ENCODE peak calls at places on chromosomes 5 and 9, in nine cellular contexts. E is CD4-positive, CD25-positive, alpha-beta regulatory T cell; U is PC-9; M is breast epithelium; T is effector memory CD4-positive, alpha-beta T cell; X is neural progenitor cell; J is CD8-positive, alpha-beta memory T cell; Z is Caco-2; O is GM23338. K is an unnamed sample. For H3K36me3 and H3K4me1, the result is how much of the 10 kb centered on the place peaks cover.

GRCh38 chr9:17578911-17579793 is at the start of gene SH3GL2:
- DNase-seq in O (peak), E (no peak), J (no peak), Z (peak), U (no peak), T (no peak), M (no peak), X (peak), K (peak)

GRCh38 chr9:116149844-116150243 is 3.7 kb upstream of the PAPPA start:
- DNase-seq in T (no peak), J (no peak), E (no peak), U (no peak), X (peak), Z (peak), O (peak), M (no peak), K (peak)

GRCh38 chr9:130837002-130837511 is 2.0 kb downstream of the ABL1 start:
- DNase-seq in Z (no peak), E (no peak), U (no peak), X (no peak), J (no peak), O (no peak), T (no peak), M (no peak), K (no peak)

GRCh38 chr9:96871176-96871575 is 16.9 kb upstream of the ZNF782 start:
- DNase-seq in E (no peak), Z (no peak), M (no peak), O (no peak), X (no peak), U (no peak), J (no peak), T (no peak), K (no peak)

GRCh38 chr9:128908372-128908771 is 12.4 kb upstream of the PHYHD1 start:
- DNase-seq in O (no peak), Z (no peak), J (no peak), T (no peak), U (no peak), X (no peak), M (no peak), E (no peak), K (no peak)

GRCh38 chr9:31744589-31744988 is 639.9 kb upstream of the ACO1 start:
- DNase-seq in X (no peak), U (no peak), T (no peak), J (no peak), E (no peak), Z (no peak), M (no peak), O (no peak), K (no peak)

GRCh38 chr5:99105216-99105615 is 176.4 kb upstream of the CHD1 start:
- DNase-seq in T (no peak), U (no peak), E (no peak), M (no peak), J (no peak), X (no peak), Z (no peak), O (no peak), K (no peak)

GRCh38 chr5:173093597-173093996 is 37.4 kb downstream of the CREBRF start:
- DNase-seq in M (no peak), Z (peak), X (no peak), O (no peak), U (no peak), E (no peak), J (no peak), T (no peak), K (no peak)

GRCh38 chr5:140571105-140571504 is 6.5 kb downstream of the SLC35A4 start:
- DNase-seq in X (no peak), Z (no peak), M (no peak), T (no peak), J (no peak), E (no peak), O (no peak), U (no peak), K (no peak)

GRCh38 chr9:113343732-113344231 is 3.7 kb upstream of the WDR31 start:
- DNase-seq in U (peak), J (no peak), X (no peak), O (no peak), T (no peak), M (peak), E (no peak), Z (no peak), K (peak)

GRCh38 chr9:130845901-130846381 is 10.9 kb downstream of the ABL1 start:
- DNase-seq in M (no peak), X (peak), T (no peak), U (no peak), Z (no peak), E (no peak), J (no peak), O (no peak), K (no peak)

GRCh38 chr9:37943329-37944265 is 39.7 kb upstream of the SLC25A51 start:
- DNase-seq in U (peak), J (no peak), T (no peak), M (peak), Z (peak), X (no peak), O (peak), E (no peak), K (peak)

GRCh38 chr9:114629563-114630090 is 18.5 kb downstream of the TMEM268 start:
- DNase-seq in M (no peak), Z (no peak), X (no peak), J (no peak), T (no peak), E (no peak), U (no peak), O (no peak), K (no peak)

GRCh38 chr9:12497790-12498189 is 195.4 kb upstream of the TYRP1 start:
- DNase-seq in J (no peak), O (no peak), Z (no peak), U (no peak), X (no peak), T (no peak), E (no peak), M (no peak), K (no peak)

GRCh38 chr9:38068616-38068865 is 486 bp downstream of the SHB start:
- DNase-seq in U (peak), J (no peak), M (no peak), Z (peak), T (no peak), X (no peak), E (no peak), O (peak), K (peak)

GRCh38 chr9:86072393-86073016 is 26.9 kb downstream of the GOLM1 start:
- DNase-seq in M (no peak), O (no peak), Z (no peak), J (no peak), T (no peak), E (no peak), U (no peak), X (no peak), K (no peak)

GRCh38 chr5:177357459-177358332 is at the start of gene RGS14:
- DNase-seq in E (peak), O (no peak), U (peak), M (no peak), T (peak), X (no peak), J (peak), Z (no peak), K (no peak)

GRCh38 chr5:116388564-116389258 is 185.9 kb downstream of the SEMA6A start:
- DNase-seq in J (no peak), O (peak), E (no peak), T (no peak), Z (no peak), M (no peak), U (no peak), X (peak), K (no peak)

GRCh38 chr5:96146675-96147074 is 185.0 kb upstream of the ELL2 start:
- DNase-seq in J (no peak), X (no peak), O (peak), E (no peak), T (no peak), Z (peak), M (no peak), U (no peak), K (no peak)

GRCh38 chr9:132018957-132019405 is 60.7 kb downstream of the MED27 start:
- DNase-seq in O (no peak), M (no peak), J (no peak), T (no peak), Z (no peak), X (no peak), U (no peak), E (no peak), K (peak)

GRCh38 chr5:107424461-107424860 is 246.3 kb downstream of the EFNA5 start:
- DNase-seq in J (no peak), U (no peak), T (no peak), O (no peak), X (no peak), M (no peak), Z (no peak), E (no peak), K (no peak)

GRCh38 chr5:8462565-8462964 is 593.6 kb downstream of the MTRR start:
- DNase-seq in X (no peak), J (no peak), E (no peak), Z (no peak), O (no peak), T (no peak), M (no peak), U (no peak), K (no peak)

GRCh38 chr5:93598141-93598996 is 15.3 kb downstream of the NR2F1 start:
- DNase-seq in T (no peak), J (no peak), M (no peak), Z (no peak), O (no peak), E (no peak), X (peak), U (no peak), K (no peak)

GRCh38 chr9:7790819-7791182 is 8.8 kb downstream of the DMAC1 start:
- DNase-seq in T (no peak), U (no peak), Z (no peak), O (no peak), M (no peak), X (no peak), E (no peak), J (no peak), K (no peak)
- H3K36me3 ChIP-seq in T (under half), U (under half), Z (under half), O (under half), M (under half), X (under half), E (under half), J (under half), K (under half)

DNA sequence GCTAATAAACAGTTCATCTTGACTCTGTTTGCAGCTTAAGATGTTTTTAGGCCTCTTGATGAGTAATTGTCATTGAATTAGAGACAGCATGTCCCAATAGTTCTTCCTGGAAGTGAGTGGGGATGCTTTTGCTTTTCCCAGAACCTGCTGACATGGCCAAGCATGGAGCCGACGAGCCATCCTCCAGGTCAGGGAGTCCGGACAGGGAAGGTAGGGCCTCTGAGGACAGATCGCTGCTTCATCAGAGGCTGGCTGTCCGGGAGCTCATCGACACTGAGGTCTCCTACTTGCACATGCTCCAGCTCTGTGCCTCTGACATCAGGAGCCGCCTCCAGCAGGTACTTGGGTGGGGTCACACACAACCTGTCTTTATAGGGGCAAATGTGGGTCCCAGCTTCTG is 16.3 kb downstream of the ARHGEF37 start:
- DNase-seq in T (no peak), M (no peak), U (no peak), Z (no peak), J (no peak), E (no peak), X (no peak), O (no peak), K (no peak)
- H3K4me3 ChIP-seq in T (no peak), M (no peak), U (no peak), Z (no peak), J (no peak), E (no peak), X (no peak), O (no peak), K (no peak)

GRCh38 chr5:16737620-16738364 is 121.0 kb upstream of the RETREG1 start:
- DNase-seq in T (no peak), O (peak), X (peak), U (peak), E (no peak), J (no peak), M (no peak), Z (no peak), K (no peak)
- H3K4me1 ChIP-seq in T (under half), O (under half), X (half or more), U (under half), E (under half), J (under half), M (under half), Z (under half), K (under half)

DNA sequence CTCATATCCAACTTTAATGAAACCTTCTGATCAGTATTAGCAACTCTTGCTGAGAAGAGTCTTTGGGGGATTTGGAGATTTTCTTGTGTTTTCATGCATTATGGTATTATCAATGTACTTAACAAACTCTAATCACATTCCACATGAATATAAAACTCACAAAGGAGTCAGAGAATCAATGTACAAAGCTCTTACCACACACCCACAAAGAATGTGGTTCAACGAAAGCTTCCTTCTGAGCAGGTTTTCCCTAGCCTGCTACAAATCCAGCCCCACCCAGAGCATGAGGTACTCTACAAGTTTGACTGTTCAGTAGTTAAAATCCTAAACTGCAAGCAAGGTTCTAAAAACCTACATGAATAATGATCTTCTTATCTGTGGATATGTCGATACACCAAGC is 210.1 kb downstream of the TARS1 start:
- DNase-seq in O (no peak), T (no peak), U (peak), Z (no peak), X (no peak), M (no peak), J (no peak), E (no peak), K (no peak)
- H3K36me3 ChIP-seq in O (under half), T (under half), U (under half), Z (under half), X (under half), M (under half), J (under half), E (under half), K (under half)

DNA sequence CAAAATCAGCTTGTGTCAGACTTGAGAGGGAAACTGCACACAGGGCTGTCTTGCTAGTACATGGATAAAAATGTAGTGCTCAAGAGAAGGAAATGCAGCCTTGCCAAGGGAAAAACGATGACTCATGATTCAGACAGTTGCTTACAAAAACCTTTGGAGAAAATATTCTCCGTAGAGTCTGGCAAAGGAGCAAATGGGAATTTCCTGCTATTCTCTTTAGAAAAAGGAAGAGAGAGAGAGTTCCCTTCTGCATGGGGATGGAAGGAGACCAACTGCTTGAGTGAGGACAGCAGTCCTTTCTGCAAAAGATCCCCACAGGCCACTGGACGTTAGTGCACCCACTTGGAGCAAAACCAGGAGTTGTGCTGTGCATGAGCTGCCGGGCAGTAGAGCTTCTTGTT is 7.6 kb downstream of the IFNB1 start:
- DNase-seq in X (peak), M (peak), Z (peak), U (peak), O (peak), J (no peak), E (no peak), T (no peak), K (peak)
- H3K4me3 ChIP-seq in X (no peak), M (no peak), Z (no peak), U (no peak), O (no peak), J (no peak), E (no peak), T (no peak), K (no peak)

DNA sequence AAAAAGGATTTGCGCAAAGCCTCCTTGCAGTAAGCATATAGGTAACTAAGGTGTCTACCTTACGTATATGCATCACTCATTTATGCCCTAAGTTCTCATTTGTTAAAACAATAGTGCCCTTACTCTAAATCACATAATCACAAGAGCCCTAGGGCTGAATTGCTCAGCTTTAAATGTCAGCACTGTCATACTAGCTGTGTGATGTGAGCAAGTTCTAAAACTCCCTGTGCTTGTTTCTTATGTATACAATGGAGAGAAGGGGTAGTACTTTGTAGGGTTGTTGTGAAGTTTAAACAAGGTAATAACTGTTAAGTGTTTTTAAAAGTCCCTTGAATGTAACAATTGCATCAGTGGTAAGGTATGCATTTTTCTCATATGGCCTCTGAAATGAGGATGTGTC is 169.5 kb upstream of the DMRT1 start:
- DNase-seq in X (no peak), M (no peak), T (no peak), O (no peak), Z (no peak), J (no peak), E (no peak), U (no peak), K (no peak)
- H3K4me1 ChIP-seq in X (under half), M (under half), T (under half), O (under half), Z (under half), J (under half), E (under half), U (under half), K (under half)

GRCh38 chr5:151060742-151061141 is 20.1 kb downstream of the TNIP1 start:
- DNase-seq in X (no peak), Z (no peak), U (no peak), O (no peak), M (no peak), J (no peak), T (no peak), E (no peak), K (no peak)
- H3K36me3 ChIP-seq in X (under half), Z (under half), U (under half), O (under half), M (under half), J (half or more), T (half or more), E (half or more), K (under half)

GRCh38 chr5:36164461-36164860 is 12.6 kb downstream of the SKP2 start:
- DNase-seq in T (no peak), M (no peak), X (no peak), J (no peak), E (no peak), O (no peak), U (no peak), Z (peak), K (no peak)
- H3K4me3 ChIP-seq in T (no peak), M (no peak), X (no peak), J (no peak), E (no peak), O (no peak), U (no peak), Z (no peak), K (no peak)

GRCh38 chr5:124735169-124735858 is 11.1 kb downstream of the ZNF608 start:
- DNase-seq in X (peak), T (no peak), O (peak), Z (peak), U (no peak), J (no peak), E (no peak), M (no peak), K (peak)

GRCh38 chr5:124736814-124737186 is 9.6 kb downstream of the ZNF608 start:
- DNase-seq in E (no peak), U (no peak), Z (no peak), T (no peak), M (no peak), O (no peak), X (no peak), J (no peak), K (no peak)

GRCh38 chr5:124737651-124738050 is 8.8 kb downstream of the ZNF608 start:
- DNase-seq in O (peak), Z (no peak), U (no peak), X (no peak), M (no peak), J (no peak), E (no peak), T (no peak), K (no peak)

GRCh38 chr5:124734574-124735168 is 11.8 kb downstream of the ZNF608 start:
- DNase-seq in E (no peak), T (no peak), Z (no peak), X (no peak), U (no peak), J (no peak), M (no peak), O (no peak), K (no peak)

DNA sequence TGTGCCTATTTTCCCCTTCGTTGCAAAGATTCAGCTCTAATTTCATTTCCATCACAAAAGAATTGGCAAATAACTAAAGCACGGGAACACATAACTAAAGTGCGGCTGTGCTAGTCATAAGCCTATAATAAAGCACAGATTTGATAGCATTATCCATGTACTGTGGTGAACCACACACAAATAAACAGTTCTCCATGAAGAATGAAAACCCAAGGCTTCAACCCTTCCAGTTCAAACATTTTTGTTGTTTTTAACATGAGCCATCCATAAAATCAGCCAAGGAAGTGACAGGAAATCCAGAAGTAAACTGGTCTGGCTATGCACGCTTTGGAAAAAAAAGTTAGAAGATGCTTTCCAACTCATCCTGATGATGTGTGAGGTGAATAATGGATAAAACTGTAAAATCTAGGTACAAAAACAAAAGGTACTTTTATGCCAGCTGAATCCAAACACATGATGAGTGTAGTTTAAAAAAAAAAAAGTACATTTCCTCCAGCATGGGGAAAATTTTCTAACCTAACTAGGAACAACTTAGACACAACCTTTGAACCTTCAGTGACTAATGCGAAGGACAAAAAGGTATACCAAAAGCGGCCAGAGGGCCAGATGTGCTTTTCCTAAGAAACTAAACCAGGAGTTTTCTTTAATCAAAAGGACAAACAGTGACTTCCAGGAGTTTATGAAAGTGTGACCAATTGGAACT is 10.2 kb downstream of the ZNF608 start:
- DNase-seq in O (no peak), T (no peak), Z (no peak), M (no peak), J (no peak), X (no peak), E (no peak), U (no peak), K (no peak)
- H3K4me1 ChIP-seq in O (half or more), T (under half), Z (half or more), M (under half), J (under half), X (half or more), E (under half), U (under half), K (under half)

K was measured in BE2C.